ENCODE peak calls at places on chromosomes 1 and 21, in five cellular contexts. One of them, this sample, is unnamed.

GRCh38 chr1:11051781-11052510 is 4.9 kb upstream of the MASP2 start:
- DNase-seq in stomach: no peak
- DNase-seq in pancreas: no peak
- DNase-seq in GM12864: no peak
- DNase-seq in fibroblast of the aortic adventitia: no peak
- DNase-seq in this sample: no peak

GRCh38 chr1:178688244-178688643 is 36.8 kb upstream of the RALGPS2 start:
- DNase-seq in pancreas: no peak
- DNase-seq in stomach: no peak
- DNase-seq in GM12864: no peak
- DNase-seq in fibroblast of the aortic adventitia: peak; percentile 83
- DNase-seq in this sample: no peak

GRCh38 chr1:30187413-30188023 is 535.9 kb downstream of the MATN1 start:
- DNase-seq in GM12864: no peak
- DNase-seq in fibroblast of the aortic adventitia: no peak
- DNase-seq in stomach: no peak
- DNase-seq in pancreas: no peak
- DNase-seq in this sample: no peak

GRCh38 chr1:21706151-21706835 is 37.1 kb upstream of the RAP1GAP start:
- DNase-seq in pancreas: no peak
- DNase-seq in GM12864: no peak
- DNase-seq in fibroblast of the aortic adventitia: peak; percentile 38
- DNase-seq in stomach: no peak
- DNase-seq in this sample: no peak

GRCh38 chr1:43454270-43455011 is 710 bp upstream of the HYI start:
- DNase-seq in stomach: peak; percentile 83
- DNase-seq in pancreas: peak; percentile 90
- DNase-seq in GM12864: peak; percentile 79
- DNase-seq in fibroblast of the aortic adventitia: peak; percentile 85
- DNase-seq in this sample: peak; percentile 56

GRCh38 chr21:18986197-18986596 is 582.6 kb upstream of the TMPRSS15 start:
- DNase-seq in stomach: no peak
- DNase-seq in GM12864: no peak
- DNase-seq in fibroblast of the aortic adventitia: no peak
- DNase-seq in pancreas: no peak
- DNase-seq in this sample: no peak

GRCh38 chr1:55456961-55457360 is 241.8 kb upstream of the USP24 start:
- DNase-seq in stomach: no peak
- DNase-seq in pancreas: no peak
- DNase-seq in GM12864: no peak
- DNase-seq in fibroblast of the aortic adventitia: no peak
- DNase-seq in this sample: no peak

GRCh38 chr21:42411197-42411869 is 7.6 kb downstream of the UBASH3A start:
- DNase-seq in stomach: no peak
- DNase-seq in fibroblast of the aortic adventitia: no peak
- DNase-seq in GM12864: no peak
- DNase-seq in pancreas: no peak
- DNase-seq in this sample: no peak

GRCh38 chr21:33544451-33544850 is 1.6 kb downstream of the SON start:
- DNase-seq in stomach: no peak
- DNase-seq in fibroblast of the aortic adventitia: no peak
- DNase-seq in pancreas: no peak
- DNase-seq in GM12864: no peak
- DNase-seq in this sample: no peak

GRCh38 chr1:245735831-245736530 is 581.2 kb downstream of the KIF26B start:
- DNase-seq in GM12864: no peak
- DNase-seq in stomach: no peak
- DNase-seq in fibroblast of the aortic adventitia: no peak
- DNase-seq in pancreas: no peak
- DNase-seq in this sample: no peak

GRCh38 chr1:22114083-22115012 is 28.5 kb downstream of the WNT4 start:
- DNase-seq in GM12864: no peak
- DNase-seq in pancreas: no peak
- DNase-seq in stomach: no peak
- DNase-seq in fibroblast of the aortic adventitia: peak; percentile 79
- DNase-seq in this sample: peak; percentile 83

GRCh38 chr1:227185291-227185690 is 133.0 kb downstream of the CDC42BPA start:
- DNase-seq in stomach: no peak
- DNase-seq in fibroblast of the aortic adventitia: no peak
- DNase-seq in GM12864: no peak
- DNase-seq in pancreas: no peak
- DNase-seq in this sample: no peak

GRCh38 chr1:65175171-65176070 is 27.4 kb downstream of the AK4 start:
- DNase-seq in fibroblast of the aortic adventitia: peak; percentile 34
- DNase-seq in GM12864: no peak
- DNase-seq in pancreas: no peak
- DNase-seq in stomach: no peak
- DNase-seq in this sample: no peak

GRCh38 chr21:29568020-29568419 is 269.3 kb downstream of the BACH1 start:
- DNase-seq in pancreas: no peak
- DNase-seq in fibroblast of the aortic adventitia: no peak
- DNase-seq in stomach: no peak
- DNase-seq in GM12864: no peak
- DNase-seq in this sample: no peak

GRCh38 chr1:21457654-21458053 is 17.7 kb downstream of the NBPF3 start:
- DNase-seq in GM12864: no peak
- DNase-seq in pancreas: no peak
- DNase-seq in stomach: no peak
- DNase-seq in fibroblast of the aortic adventitia: no peak
- DNase-seq in this sample: no peak

GRCh38 chr1:162682013-162682419 is 49.8 kb downstream of the DDR2 start:
- DNase-seq in stomach: no peak
- DNase-seq in fibroblast of the aortic adventitia: no peak
- DNase-seq in pancreas: no peak
- DNase-seq in GM12864: no peak
- DNase-seq in this sample: no peak

GRCh38 chr1:225426395-225427248 is 1.2 kb downstream of the LBR start:
- DNase-seq in stomach: no peak
- DNase-seq in pancreas: no peak
- DNase-seq in fibroblast of the aortic adventitia: peak; percentile 25
- DNase-seq in GM12864: no peak
- DNase-seq in this sample: no peak

GRCh38 chr1:19300211-19300610 is 11.6 kb upstream of the AKR7A3 start:
- DNase-seq in GM12864: no peak
- DNase-seq in stomach: no peak
- DNase-seq in pancreas: no peak
- DNase-seq in fibroblast of the aortic adventitia: no peak
- DNase-seq in this sample: no peak

GRCh38 chr1:109263234-109263596 is 13.9 kb downstream of the CELSR2 start:
- DNase-seq in GM12864: no peak
- DNase-seq in stomach: no peak
- DNase-seq in pancreas: no peak
- DNase-seq in fibroblast of the aortic adventitia: no peak
- DNase-seq in this sample: no peak

GRCh38 chr1:202143011-202143767 is 1.3 kb downstream of the ARL8A start:
- DNase-seq in pancreas: no peak
- DNase-seq in stomach: no peak
- DNase-seq in GM12864: no peak
- DNase-seq in fibroblast of the aortic adventitia: peak; percentile 20
- DNase-seq in this sample: no peak

GRCh38 chr21:46391773-46392172 is 66.9 kb upstream of the DIP2A start:
- DNase-seq in GM12864: no peak
- DNase-seq in pancreas: no peak
- DNase-seq in fibroblast of the aortic adventitia: no peak
- DNase-seq in stomach: no peak
- DNase-seq in this sample: no peak

GRCh38 chr1:232627645-232628334 is 2.1 kb downstream of the SIPA1L2 start:
- DNase-seq in fibroblast of the aortic adventitia: peak; percentile 54
- DNase-seq in pancreas: no peak
- DNase-seq in GM12864: no peak
- DNase-seq in stomach: no peak
- DNase-seq in this sample: peak; percentile 8

GRCh38 chr1:242470774-242471173 is 53.7 kb downstream of the PLD5 start:
- DNase-seq in fibroblast of the aortic adventitia: no peak
- DNase-seq in stomach: no peak
- DNase-seq in pancreas: no peak
- DNase-seq in GM12864: no peak
- DNase-seq in this sample: no peak

GRCh38 chr1:25879675-25880074 is 4.2 kb upstream of the PAQR7 start:
- DNase-seq in fibroblast of the aortic adventitia: peak; percentile 72
- DNase-seq in GM12864: no peak
- DNase-seq in stomach: peak; percentile 80
- DNase-seq in pancreas: peak; percentile 86
- DNase-seq in this sample: no peak

GRCh38 chr1:85357817-85358216 is 81.4 kb upstream of the BCL10 start:
- DNase-seq in pancreas: no peak
- DNase-seq in GM12864: no peak
- DNase-seq in stomach: no peak
- DNase-seq in fibroblast of the aortic adventitia: no peak
- DNase-seq in this sample: no peak

GRCh38 chr1:14598498-14599172 is at the start of gene KAZN:
- DNase-seq in pancreas: no peak
- DNase-seq in fibroblast of the aortic adventitia: no peak
- DNase-seq in stomach: no peak
- DNase-seq in GM12864: no peak
- DNase-seq in this sample: no peak

GRCh38 chr1:10179751-10180150 is 30.6 kb upstream of the KIF1B start:
- DNase-seq in stomach: no peak
- DNase-seq in fibroblast of the aortic adventitia: no peak
- DNase-seq in pancreas: no peak
- DNase-seq in GM12864: no peak
- DNase-seq in this sample: no peak

GRCh38 chr1:93113127-93113526 is 34.0 kb downstream of the MTF2 start:
- DNase-seq in GM12864: no peak
- DNase-seq in fibroblast of the aortic adventitia: no peak
- DNase-seq in stomach: no peak
- DNase-seq in pancreas: no peak
- DNase-seq in this sample: no peak

GRCh38 chr1:234592240-234592639 is 17.7 kb downstream of the IRF2BP2 start:
- DNase-seq in stomach: no peak
- DNase-seq in fibroblast of the aortic adventitia: no peak
- DNase-seq in GM12864: no peak
- DNase-seq in pancreas: no peak
- DNase-seq in this sample: no peak

GRCh38 chr1:221776495-221777413 is 34.9 kb upstream of the DUSP10 start:
- DNase-seq in pancreas: no peak
- DNase-seq in GM12864: peak; percentile 88
- DNase-seq in stomach: no peak
- DNase-seq in fibroblast of the aortic adventitia: no peak
- DNase-seq in this sample: no peak

GRCh38 chr1:3668585-3669300 is 16.4 kb downstream of the TP73 start:
- DNase-seq in fibroblast of the aortic adventitia: no peak
- DNase-seq in pancreas: peak; percentile 94
- DNase-seq in GM12864: no peak
- DNase-seq in stomach: peak; percentile 94
- DNase-seq in this sample: no peak

GRCh38 chr1:53390261-53390660 is 62.4 kb upstream of the LRP8 start:
- DNase-seq in stomach: no peak
- DNase-seq in pancreas: peak; percentile 45
- DNase-seq in fibroblast of the aortic adventitia: no peak
- DNase-seq in GM12864: no peak
- DNase-seq in this sample: no peak

GRCh38 chr1:47627016-47627415 is 189.2 kb downstream of the FOXD2 start:
- DNase-seq in stomach: peak; percentile 9
- DNase-seq in fibroblast of the aortic adventitia: no peak
- DNase-seq in GM12864: no peak
- DNase-seq in pancreas: no peak
- DNase-seq in this sample: no peak

GRCh38 chr1:160129558-160129957 is 14.0 kb downstream of the ATP1A2 start:
- DNase-seq in pancreas: no peak
- DNase-seq in fibroblast of the aortic adventitia: no peak
- DNase-seq in GM12864: no peak
- DNase-seq in stomach: no peak
- DNase-seq in this sample: no peak

GRCh38 chr1:230268371-230269170 is 157.6 kb downstream of the PGBD5 start:
- DNase-seq in pancreas: peak; percentile 47
- DNase-seq in GM12864: no peak
- DNase-seq in fibroblast of the aortic adventitia: peak; percentile 75
- DNase-seq in stomach: no peak
- DNase-seq in this sample: peak; percentile 32
- TF ChIP-seq CTCF in pancreas: no peak
- TF ChIP-seq CTCF in GM12864: peak; percentile 40
- TF ChIP-seq CTCF in fibroblast of the aortic adventitia: peak; percentile 82
- TF ChIP-seq CTCF in stomach: peak; percentile 33
- TF ChIP-seq CTCF in this sample: peak; percentile 86

DNA sequence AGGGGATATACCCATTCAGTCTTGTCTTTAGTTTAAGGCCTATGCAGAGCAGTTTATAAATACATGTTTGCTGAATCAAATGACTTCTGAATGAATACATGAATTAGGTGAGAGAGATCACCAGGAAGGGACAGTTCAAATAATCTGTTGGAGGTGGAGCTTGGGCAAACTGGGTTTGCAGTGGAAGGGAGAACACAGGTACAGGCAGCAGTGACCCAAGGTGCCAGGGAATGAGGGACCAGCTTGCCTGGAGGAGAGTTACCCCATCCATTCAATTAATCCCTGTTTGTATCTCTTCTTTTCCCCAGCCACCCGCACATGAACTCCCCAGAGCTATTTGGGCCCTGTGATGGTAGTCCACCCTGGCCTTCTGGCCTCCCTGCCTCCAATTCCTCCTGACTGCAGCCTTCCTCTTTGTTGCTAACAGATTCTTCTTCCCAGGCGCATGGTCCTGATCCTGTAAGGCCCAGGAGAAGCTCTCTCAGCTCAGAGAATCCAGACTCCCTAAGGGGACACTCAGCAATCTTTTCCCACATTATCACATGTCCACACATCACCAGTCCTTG is 1.8 kb downstream of the CD58 start:
- DNase-seq in stomach: no peak
- DNase-seq in pancreas: no peak
- DNase-seq in GM12864: no peak
- DNase-seq in fibroblast of the aortic adventitia: no peak
- DNase-seq in this sample: no peak
- H3K4me3 ChIP-seq in stomach: peak overlapping the region; percentile 72
- H3K4me3 ChIP-seq in pancreas: no peak overlapping the region
- H3K4me3 ChIP-seq in GM12864: peak overlapping the region; percentile 75
- H3K4me3 ChIP-seq in fibroblast of the aortic adventitia: no peak overlapping the region
- H3K4me3 ChIP-seq in this sample: no peak overlapping the region

DNA sequence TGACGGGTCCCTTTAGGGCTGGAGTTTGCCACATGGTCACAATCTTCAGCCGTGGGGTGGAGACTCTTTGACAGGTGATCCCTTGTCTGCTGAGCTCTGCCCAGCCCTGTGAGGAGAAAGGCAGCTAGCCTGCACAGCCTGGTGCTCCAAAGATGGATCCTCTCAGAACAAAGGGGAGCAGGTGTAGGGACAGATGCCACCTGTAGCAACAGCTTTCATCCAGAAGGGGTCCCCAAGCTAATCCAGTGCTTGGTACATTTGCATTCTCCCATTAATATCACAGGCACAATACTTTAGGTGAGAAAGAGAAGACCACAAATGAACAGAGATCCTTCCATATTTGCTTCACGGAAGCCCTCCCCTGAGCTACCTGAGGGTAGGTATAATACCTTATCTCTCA is 93.2 kb downstream of the CCDC185 start:
- DNase-seq in pancreas: no peak
- DNase-seq in stomach: no peak
- DNase-seq in GM12864: no peak
- DNase-seq in fibroblast of the aortic adventitia: no peak
- DNase-seq in this sample: no peak
- TF ChIP-seq CTCF in pancreas: no peak
- TF ChIP-seq CTCF in stomach: no peak
- TF ChIP-seq CTCF in GM12864: peak; percentile 27
- TF ChIP-seq CTCF in fibroblast of the aortic adventitia: no peak
- TF ChIP-seq CTCF in this sample: peak; percentile 36

GRCh38 chr1:31372051-31372450 is 825 bp downstream of the FABP3 start:
- DNase-seq in stomach: peak; percentile 24
- DNase-seq in GM12864: no peak
- DNase-seq in pancreas: no peak
- DNase-seq in fibroblast of the aortic adventitia: no peak
- DNase-seq in this sample: no peak
- H3K4me3 ChIP-seq in stomach: no peak overlapping the region
- H3K4me3 ChIP-seq in GM12864: no peak overlapping the region
- H3K4me3 ChIP-seq in pancreas: no peak overlapping the region
- H3K4me3 ChIP-seq in fibroblast of the aortic adventitia: peak overlapping the region; percentile 63
- H3K4me3 ChIP-seq in this sample: peak overlapping the region; percentile 64